ENCODE peak calls at places on chromosomes 7 and 10, in ten cellular contexts. W is mucosa of gallbladder, T is islet precursor cell, G is omental fat pad, P is AG09319, J is WERI-Rb-1, D is A172, O is NCI-H345, Y is ureter, Z is hippocampal formation. E is an unnamed sample.

GRCh38 chr10:86520871-86521619 is 547 bp downstream of the WAPL start:
- DNase-seq in P (no peak), Y (peak), T (peak), W (peak), D (peak), O (peak), G (peak), Z (no peak), J (peak), E (peak)

GRCh38 chr10:78617633-78618032 is 451.1 kb upstream of the ZMIZ1 start:
- DNase-seq in W (no peak), O (no peak), G (no peak), T (no peak), J (no peak), Y (no peak), D (no peak), Z (no peak), P (no peak), E (no peak)

GRCh38 chr7:139452948-139453672 is 30.4 kb downstream of the KLRG2 start:
- DNase-seq in J (no peak), Z (no peak), P (no peak), W (no peak), D (no peak), O (no peak), Y (no peak), G (no peak), T (no peak), E (no peak)

GRCh38 chr10:55631071-55631654 is 729.9 kb downstream of the ZWINT start:
- DNase-seq in D (peak), G (no peak), P (no peak), O (peak), T (peak), Y (no peak), W (peak), J (peak), Z (peak), E (peak)

GRCh38 chr7:115271332-115272235 is 349.7 kb downstream of the MDFIC start:
- DNase-seq in Y (no peak), J (no peak), W (no peak), T (no peak), G (no peak), Z (no peak), P (peak), D (peak), O (no peak), E (no peak)

GRCh38 chr10:96470108-96470743 is 43.5 kb downstream of the TLL2 start:
- DNase-seq in P (no peak), T (peak), D (peak), Y (no peak), O (no peak), Z (peak), J (peak), W (peak), G (no peak), E (peak)

GRCh38 chr10:19977097-19977521 is 160.9 kb downstream of the PLXDC2 start:
- DNase-seq in T (no peak), Y (no peak), D (no peak), Z (no peak), J (peak), G (no peak), W (no peak), O (no peak), P (no peak), E (no peak)

GRCh38 chr10:4698075-4698474 is 127.9 kb upstream of the AKR1E2 start:
- DNase-seq in T (no peak), G (no peak), J (peak), Y (no peak), W (no peak), P (no peak), Z (no peak), D (no peak), O (no peak), E (no peak)

GRCh38 chr10:63883861-63884260 is 362.7 kb downstream of the REEP3 start:
- DNase-seq in Y (no peak), P (no peak), W (no peak), J (no peak), Z (no peak), O (no peak), G (no peak), D (no peak), T (no peak), E (no peak)

GRCh38 chr7:20786779-20787651 is at the start of gene SP8:
- DNase-seq in J (peak), T (peak), D (no peak), W (no peak), Z (no peak), P (no peak), G (no peak), Y (no peak), O (peak), E (peak)

GRCh38 chr10:33245343-33245742 is 89.1 kb downstream of the NRP1 start:
- DNase-seq in W (no peak), J (no peak), T (no peak), Z (no peak), O (no peak), D (no peak), P (no peak), Y (no peak), G (no peak), E (no peak)

GRCh38 chr7:16904086-16904485 is 22.3 kb upstream of the AGR3 start:
- DNase-seq in J (no peak), P (no peak), G (no peak), Z (no peak), D (no peak), Y (no peak), O (no peak), T (no peak), W (no peak), E (no peak)

GRCh38 chr10:132696728-132697567 is 89.0 kb downstream of the NKX6-2 start:
- DNase-seq in O (no peak), Z (no peak), P (no peak), J (no peak), T (peak), G (no peak), Y (no peak), D (no peak), W (no peak), E (no peak)

GRCh38 chr10:15452545-15452944 is 81.5 kb upstream of the FAM171A1 start:
- DNase-seq in O (no peak), Y (no peak), J (no peak), W (no peak), P (no peak), D (no peak), Z (no peak), G (no peak), T (no peak), E (no peak)

GRCh38 chr10:110821508-110821907 is 50.2 kb upstream of the PDCD4 start:
- DNase-seq in J (no peak), Z (no peak), G (no peak), D (no peak), W (no peak), T (no peak), O (no peak), P (no peak), Y (no peak), E (peak)

GRCh38 chr7:38681882-38682281 is 50.7 kb upstream of the AMPH start:
- DNase-seq in D (no peak), P (peak), O (peak), Y (no peak), G (no peak), T (no peak), Z (no peak), J (no peak), W (no peak), E (no peak)

GRCh38 chr7:272108-272615 is 17.8 kb upstream of the FOXL3 start:
- DNase-seq in Z (no peak), G (no peak), T (no peak), W (no peak), J (no peak), Y (no peak), P (no peak), O (no peak), D (no peak), E (peak)

GRCh38 chr7:120709931-120710330 is 148.0 kb downstream of the TSPAN12 start:
- DNase-seq in D (peak), J (no peak), W (no peak), G (no peak), Y (no peak), Z (no peak), O (no peak), T (no peak), P (no peak), E (no peak)

GRCh38 chr7:55285665-55286064 is 79.5 kb upstream of the LANCL2 start:
- DNase-seq in P (no peak), G (no peak), J (no peak), W (no peak), O (no peak), Y (no peak), Z (no peak), D (no peak), T (no peak), E (no peak)

GRCh38 chr10:49837685-49838084 is 75.6 kb upstream of the OGDHL start:
- DNase-seq in G (no peak), P (no peak), Z (no peak), T (no peak), D (no peak), W (no peak), Y (no peak), O (no peak), J (no peak), E (no peak)

GRCh38 chr10:4083509-4084003 is 298.5 kb upstream of the KLF6 start:
- DNase-seq in Z (no peak), W (no peak), D (no peak), Y (no peak), O (no peak), J (no peak), P (no peak), T (peak), G (no peak), E (no peak)

GRCh38 chr7:466465-467191 is 53.0 kb downstream of the PDGFA start:
- DNase-seq in Z (no peak), J (no peak), G (peak), Y (no peak), O (no peak), P (no peak), W (no peak), D (no peak), T (peak), E (no peak)

GRCh38 chr10:92689663-92690210 is at the start of gene HHEX:
- DNase-seq in W (peak), J (peak), O (peak), T (peak), Y (peak), D (no peak), G (no peak), P (no peak), Z (no peak), E (peak)

GRCh38 chr7:90190995-90191394 is 20.5 kb upstream of the STEAP2 start:
- DNase-seq in W (no peak), O (no peak), P (no peak), Y (no peak), G (no peak), D (no peak), T (no peak), J (no peak), Z (no peak), E (no peak)

E was measured in glutamatergic neuron.